ENCODE peak calls at places on chromosomes 5 and 9, in seven cellular contexts. One of them, this sample, is unnamed.

GRCh38 chr5:17151686-17152085 is 65.7 kb upstream of the BASP1 start:
- DNase-seq in GM04504: no peak
- DNase-seq in AG08396: no peak
- DNase-seq in nucleus accumbens: no peak
- DNase-seq in transverse colon: no peak
- DNase-seq in HT1080: no peak
- DNase-seq in T47D: no peak
- DNase-seq in this sample: no peak

GRCh38 chr5:123754167-123754840 is 242.3 kb downstream of the CSNK1G3 start:
- DNase-seq in GM04504: peak
- DNase-seq in AG08396: no peak
- DNase-seq in nucleus accumbens: no peak
- DNase-seq in transverse colon: no peak
- DNase-seq in HT1080: peak
- DNase-seq in T47D: no peak
- DNase-seq in this sample: no peak

GRCh38 chr9:101269596-101270324 is 115.0 kb downstream of the BAAT start:
- DNase-seq in GM04504: no peak
- DNase-seq in AG08396: no peak
- DNase-seq in nucleus accumbens: no peak
- DNase-seq in transverse colon: no peak
- DNase-seq in HT1080: no peak
- DNase-seq in T47D: no peak
- DNase-seq in this sample: no peak

GRCh38 chr5:169050146-169050571 is 250.8 kb downstream of the SLIT3 start:
- DNase-seq in GM04504: peak
- DNase-seq in AG08396: no peak
- DNase-seq in nucleus accumbens: no peak
- DNase-seq in transverse colon: no peak
- DNase-seq in HT1080: peak
- DNase-seq in T47D: no peak
- DNase-seq in this sample: no peak

GRCh38 chr9:137217276-137218211 is 4.5 kb downstream of the RNF208 start:
- DNase-seq in GM04504: no peak
- DNase-seq in AG08396: peak
- DNase-seq in nucleus accumbens: no peak
- DNase-seq in transverse colon: peak
- DNase-seq in HT1080: no peak
- DNase-seq in T47D: peak
- DNase-seq in this sample: no peak

GRCh38 chr9:122197882-122198281 is 30.9 kb downstream of the LHX6 start:
- DNase-seq in GM04504: no peak
- DNase-seq in AG08396: no peak
- DNase-seq in nucleus accumbens: no peak
- DNase-seq in transverse colon: no peak
- DNase-seq in HT1080: no peak
- DNase-seq in T47D: no peak
- DNase-seq in this sample: no peak

GRCh38 chr5:172870261-172870806 is 36.3 kb downstream of the ERGIC1 start:
- DNase-seq in GM04504: peak
- DNase-seq in AG08396: peak
- DNase-seq in nucleus accumbens: no peak
- DNase-seq in transverse colon: no peak
- DNase-seq in HT1080: peak
- DNase-seq in T47D: no peak
- DNase-seq in this sample: no peak

GRCh38 chr5:172284275-172284971 is 859 bp upstream of the UBTD2 start:
- DNase-seq in GM04504: no peak
- DNase-seq in AG08396: peak
- DNase-seq in nucleus accumbens: peak
- DNase-seq in transverse colon: no peak
- DNase-seq in HT1080: no peak
- DNase-seq in T47D: no peak
- DNase-seq in this sample: no peak

GRCh38 chr5:107633171-107633901 is 37.4 kb downstream of the EFNA5 start:
- DNase-seq in GM04504: peak
- DNase-seq in AG08396: peak
- DNase-seq in nucleus accumbens: no peak
- DNase-seq in transverse colon: no peak
- DNase-seq in HT1080: no peak
- DNase-seq in T47D: no peak
- DNase-seq in this sample: no peak

GRCh38 chr9:122125891-122126331 is 32.8 kb upstream of the TTLL11 start:
- DNase-seq in GM04504: no peak
- DNase-seq in AG08396: peak
- DNase-seq in nucleus accumbens: no peak
- DNase-seq in transverse colon: no peak
- DNase-seq in HT1080: peak
- DNase-seq in T47D: no peak
- DNase-seq in this sample: no peak

GRCh38 chr5:97488126-97488668 is 305.1 kb upstream of the RIOK2 start:
- DNase-seq in GM04504: no peak
- DNase-seq in AG08396: no peak
- DNase-seq in nucleus accumbens: no peak
- DNase-seq in transverse colon: no peak
- DNase-seq in HT1080: no peak
- DNase-seq in T47D: no peak
- DNase-seq in this sample: no peak

GRCh38 chr5:96427823-96428222 is 5.2 kb downstream of the PCSK1 start:
- DNase-seq in GM04504: no peak
- DNase-seq in AG08396: no peak
- DNase-seq in nucleus accumbens: no peak
- DNase-seq in transverse colon: no peak
- DNase-seq in HT1080: no peak
- DNase-seq in T47D: peak
- DNase-seq in this sample: no peak

GRCh38 chr9:136545065-136545965 is 533 bp downstream of the NOTCH1 start:
- DNase-seq in GM04504: no peak
- DNase-seq in AG08396: peak
- DNase-seq in nucleus accumbens: no peak
- DNase-seq in transverse colon: no peak
- DNase-seq in HT1080: peak
- DNase-seq in T47D: peak
- DNase-seq in this sample: no peak

GRCh38 chr5:8848997-8849585 is 696.8 kb downstream of the SEMA5A start:
- DNase-seq in GM04504: peak
- DNase-seq in AG08396: peak
- DNase-seq in nucleus accumbens: no peak
- DNase-seq in transverse colon: no peak
- DNase-seq in HT1080: peak
- DNase-seq in T47D: no peak
- DNase-seq in this sample: peak

GRCh38 chr9:94860678-94861588 is 134.4 kb downstream of the AOPEP start:
- DNase-seq in GM04504: peak
- DNase-seq in AG08396: peak
- DNase-seq in nucleus accumbens: no peak
- DNase-seq in transverse colon: peak
- DNase-seq in HT1080: peak
- DNase-seq in T47D: no peak
- DNase-seq in this sample: peak

GRCh38 chr5:151580858-151581257 is 10.3 kb downstream of the FAT2 start:
- DNase-seq in GM04504: no peak
- DNase-seq in AG08396: no peak
- DNase-seq in nucleus accumbens: no peak
- DNase-seq in transverse colon: no peak
- DNase-seq in HT1080: no peak
- DNase-seq in T47D: no peak
- DNase-seq in this sample: no peak

GRCh38 chr9:72485821-72486605 is 35.4 kb upstream of the TMC1 start:
- DNase-seq in GM04504: no peak
- DNase-seq in AG08396: peak
- DNase-seq in nucleus accumbens: no peak
- DNase-seq in transverse colon: no peak
- DNase-seq in HT1080: no peak
- DNase-seq in T47D: no peak
- DNase-seq in this sample: peak